ENCODE peak calls at places on chromosome 9, in six cellular contexts. E is stimulated activated CD4-positive, alpha-beta T cell treated with anti-CD3 and anti-CD28 coated beads, Interleukin-4, amount 100 ng/mL, for 48 hours; D is GM23338; W is NCI-H524 treated with DMSO at 0.1 percent for 48 hours; R is astrocyte of the spinal cord; B is stromal cell of bone marrow. I is an unnamed sample.
A peak's percentile ranks its signal among the peaks of the same experiment; 100 is the strongest.

GRCh38 chr9:127140842-127141675 is 18.6 kb upstream of the ANGPTL2 start:
- DNase-seq in R (no peak), W (no peak), D (no peak), B (no peak), E (no peak), I (no peak)

GRCh38 chr9:94870793-94871558 is 144.5 kb downstream of the AOPEP start:
- DNase-seq in B (no peak), D (no peak), W (no peak), E (no peak), R (no peak), I (no peak)

GRCh38 chr9:84512493-84512892 is 157.0 kb upstream of the NTRK2 start:
- DNase-seq in B (no peak), D (no peak), R (no peak), W (no peak), E (no peak), I (no peak)

GRCh38 chr9:90188656-90189055 is 454.0 kb downstream of the DIRAS2 start:
- DNase-seq in W (no peak), R (no peak), D (no peak), E (no peak), B (no peak), I (no peak)

GRCh38 chr9:2209400-2209799 is 194.3 kb downstream of the SMARCA2 start:
- DNase-seq in W (no peak), D (no peak), R (no peak), E (no peak), B (no peak), I (peak; percentile 64)

GRCh38 chr9:73805111-73805510 is 653.4 kb downstream of the ANXA1 start:
- DNase-seq in R (peak; percentile 52), B (no peak), E (no peak), W (no peak), D (no peak), I (no peak)

GRCh38 chr9:7153566-7153965 is 395.8 kb downstream of the KDM4C start:
- DNase-seq in W (no peak), D (no peak), R (no peak), B (no peak), E (no peak), I (no peak)

GRCh38 chr9:107431461-107431860 is 58.1 kb downstream of the KLF4 start:
- DNase-seq in E (no peak), D (no peak), W (no peak), R (no peak), B (no peak), I (no peak)

GRCh38 chr9:108639736-108640135 is 216.1 kb downstream of the ACTL7B start:
- DNase-seq in R (no peak), W (no peak), D (no peak), B (no peak), E (no peak), I (no peak)

GRCh38 chr9:16252631-16253030 is 617.8 kb downstream of the BNC2 start:
- DNase-seq in R (no peak), W (no peak), E (no peak), B (no peak), D (peak; percentile 26), I (no peak)

GRCh38 chr9:137832191-137832700 is 45.3 kb upstream of the CACNA1B start:
- DNase-seq in D (no peak), W (no peak), E (no peak), R (no peak), B (no peak), I (no peak)

GRCh38 chr9:78971505-78971904 is 600.3 kb upstream of the TLE4 start:
- DNase-seq in D (peak; percentile 20), B (no peak), E (no peak), W (no peak), R (no peak), I (no peak)

GRCh38 chr9:18447131-18447530 is 26.8 kb upstream of the ADAMTSL1 start:
- DNase-seq in E (no peak), R (peak; percentile 29), B (no peak), W (no peak), D (no peak), I (no peak)

GRCh38 chr9:127937383-127938297 is at the start of gene DPM2:
- DNase-seq in R (peak; percentile 87), B (peak; percentile 66), D (peak; percentile 96), W (peak; percentile 53), E (peak; percentile 83), I (peak; percentile 92)

GRCh38 chr9:70411141-70411929 is 3.1 kb downstream of the KLF9 start:
- DNase-seq in E (no peak), R (peak; percentile 78), B (peak; percentile 71), D (no peak), W (no peak), I (peak; percentile 82)

GRCh38 chr9:93300585-93301081 is 116.7 kb downstream of the WNK2 start:
- DNase-seq in E (no peak), D (no peak), B (no peak), W (no peak), R (no peak), I (no peak)

GRCh38 chr9:24218656-24219055 is 327.0 kb downstream of the IZUMO3 start:
- DNase-seq in E (no peak), R (peak; percentile 24), B (no peak), D (no peak), W (no peak), I (no peak)

GRCh38 chr9:112166176-112167140 is 8.6 kb downstream of the SUSD1 start:
- DNase-seq in D (peak; percentile 52), B (no peak), W (no peak), R (peak; percentile 43), E (no peak), I (peak; percentile 23)

GRCh38 chr9:88816141-88816540 is 175.1 kb upstream of the S1PR3 start:
- DNase-seq in B (no peak), E (no peak), W (no peak), R (peak; percentile 81), D (no peak), I (no peak)